ENCODE peak calls at places on chromosome 16, in five cellular contexts. U is A549, C is psoas muscle, D is Peyer's patch, F is endodermal cell. O is an unnamed sample.

GRCh38 chr16:20956319-20956718 is 55.7 kb downstream of the LYRM1 start:
- DNase-seq in U (no peak), C (no peak), D (no peak), F (no peak), O (no peak)

GRCh38 chr16:58170223-58170622 is 27.7 kb downstream of the CSNK2A2 start:
- DNase-seq in U (no peak), C (no peak), D (no peak), F (no peak), O (no peak)

GRCh38 chr16:61681124-61681523 is 355.1 kb downstream of the CDH8 start:
- DNase-seq in U (no peak), C (no peak), D (no peak), F (no peak), O (no peak)

GRCh38 chr16:10624527-10624926 is 44.1 kb upstream of the EMP2 start:
- DNase-seq in U (no peak), C (no peak), D (no peak), F (no peak), O (no peak)

GRCh38 chr16:85220125-85220839 is 108.0 kb upstream of the CIBAR2 start:
- DNase-seq in U (no peak), C (peak; percentile 84), D (peak; percentile 63), F (no peak), O (no peak)

GRCh38 chr16:30600929-30601328 is 9.3 kb downstream of the ZNF689 start:
- DNase-seq in U (no peak), C (no peak), D (no peak), F (no peak), O (no peak)

GRCh38 chr16:55478827-55479559 is at the start of gene MMP2:
- DNase-seq in U (no peak), C (peak; percentile 80), D (no peak), F (peak; percentile 93), O (peak; percentile 86)

GRCh38 chr16:28915181-28915580 is 9.9 kb downstream of the RABEP2 start:
- DNase-seq in U (peak; percentile 41), C (no peak), D (no peak), F (no peak), O (no peak)

GRCh38 chr16:12311309-12311708 is 334.8 kb downstream of the SNX29 start:
- DNase-seq in U (no peak), C (no peak), D (no peak), F (peak; percentile 87), O (no peak)

GRCh38 chr16:70687172-70687531 is 1.3 kb upstream of the MTSS2 start:
- DNase-seq in U (no peak), C (peak; percentile 32), D (no peak), F (no peak), O (no peak)

DNA sequence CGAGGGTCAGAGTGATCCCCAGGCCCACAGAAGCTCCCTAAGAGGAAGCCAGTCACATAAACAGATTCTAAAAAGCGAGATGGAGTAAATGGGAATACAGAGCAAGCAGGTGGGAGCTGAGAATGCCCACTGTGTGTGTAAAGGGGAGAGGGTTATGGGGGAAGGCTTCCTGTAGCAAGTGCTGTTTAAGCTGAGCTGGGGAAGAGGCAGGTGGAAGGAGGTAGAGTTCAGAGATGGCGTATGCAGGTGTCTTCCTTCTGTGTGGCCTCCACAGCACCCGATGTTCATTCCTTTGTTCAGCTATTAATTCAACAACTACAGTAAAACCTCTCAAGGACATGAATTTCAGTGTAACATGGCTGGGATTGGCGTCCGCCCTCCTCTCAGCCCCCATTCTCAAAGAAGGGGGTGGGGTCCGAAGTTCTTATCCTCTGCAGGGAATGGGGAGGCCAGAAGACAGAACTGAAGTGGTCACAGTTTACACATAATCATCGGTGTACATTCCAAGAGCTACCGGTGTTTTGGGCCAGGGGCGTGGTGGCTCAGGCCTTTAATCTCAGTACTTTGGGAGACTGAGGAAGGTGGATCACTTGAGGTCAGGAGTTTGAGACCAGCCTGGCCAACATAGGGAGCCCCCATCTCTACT is 1.8 kb downstream of the EEF2K start:
- DNase-seq in U (no peak), C (no peak), D (no peak), F (no peak), O (no peak)
- H3K4me1 ChIP-seq in U (peaks cover 12% of the 10 kb centered on the region), C (peaks cover 47% of the 10 kb centered on the region), D (no peaks in the 10 kb centered on the region), F (no peaks in the 10 kb centered on the region), O (peaks cover 41% of the 10 kb centered on the region)

GRCh38 chr16:2031081-2031577 is 4.4 kb downstream of the NHERF2 start:
- DNase-seq in U (no peak), C (peak; percentile 52), D (no peak), F (no peak), O (no peak)
- H3K4me3 ChIP-seq in U (no peak overlapping the region), C (peak overlapping the region; percentile 78), D (no peak overlapping the region), F (no peak overlapping the region), O (no peak overlapping the region)

DNA sequence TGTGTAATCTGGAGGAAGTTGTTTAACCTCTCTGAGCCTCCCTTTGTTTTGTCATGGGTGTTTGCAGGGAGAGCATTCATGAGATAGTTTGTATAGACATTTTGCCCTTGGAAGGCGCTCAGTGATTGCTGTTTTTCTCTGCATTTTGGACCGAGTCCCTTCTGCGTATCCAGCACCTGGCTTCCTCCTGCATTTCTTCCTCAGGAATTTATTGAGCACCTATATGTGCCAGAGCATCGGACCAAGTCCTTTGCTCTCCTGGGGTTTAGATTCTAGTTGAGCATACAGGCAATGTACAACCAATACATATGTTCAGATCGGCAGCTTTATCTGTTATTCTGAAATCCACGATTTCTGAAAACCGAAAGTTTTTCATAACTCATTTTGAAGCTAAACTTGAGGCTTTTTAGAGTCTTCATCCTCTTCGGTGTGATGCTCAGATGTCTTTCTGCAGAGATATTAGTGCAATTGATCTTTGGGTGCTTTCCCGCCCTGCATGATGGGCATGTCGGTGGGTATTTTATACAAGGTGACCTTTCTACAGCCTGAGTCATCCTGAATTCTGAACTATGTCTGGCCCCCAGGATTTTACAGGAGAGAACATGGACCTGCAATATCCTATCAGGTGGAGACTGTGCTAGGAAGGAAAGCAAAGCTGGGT is 4.1 kb downstream of the IL4R start:
- DNase-seq in U (no peak), C (no peak), D (no peak), F (no peak), O (peak; percentile 9)
- H3K4me1 ChIP-seq in U (peaks cover 42% of the 10 kb centered on the region), C (no peaks in the 10 kb centered on the region), D (peaks cover 8% of the 10 kb centered on the region), F (no peaks in the 10 kb centered on the region), O (peaks cover 84% of the 10 kb centered on the region)

GRCh38 chr16:78936060-78936459 is 664.5 kb downstream of the MAF start:
- DNase-seq in U (no peak), C (no peak), D (no peak), F (no peak), O (no peak)
- H3K4me3 ChIP-seq in U (no peak overlapping the region), C (no peak overlapping the region), D (no peak overlapping the region), F (no peak overlapping the region), O (no peak overlapping the region)

DNA sequence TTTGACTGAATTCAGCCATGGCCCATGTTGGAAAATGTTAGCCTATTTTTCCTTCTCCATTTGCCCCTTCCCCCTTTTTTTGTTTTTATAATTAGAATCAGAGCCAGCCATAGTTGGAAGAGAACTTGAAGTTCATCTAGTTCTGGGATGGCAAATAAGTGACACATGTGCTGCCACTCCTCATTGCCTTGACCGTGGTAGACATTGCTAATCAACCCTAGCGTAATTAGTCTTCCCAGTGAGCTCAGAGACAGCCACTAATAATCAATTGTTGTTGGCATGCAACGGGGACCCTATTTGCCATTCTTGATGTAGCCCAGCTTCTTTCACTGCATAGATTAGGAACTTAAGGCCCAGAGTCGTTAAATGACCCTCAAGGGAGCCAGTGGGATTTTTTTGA is 16.6 kb downstream of the CMIP start:
- DNase-seq in U (no peak), C (no peak), D (no peak), F (no peak), O (no peak)
- H3K4me1 ChIP-seq in U (peaks cover 89% of the 10 kb centered on the region), C (no peaks in the 10 kb centered on the region), D (peaks cover 11% of the 10 kb centered on the region), F (no peaks in the 10 kb centered on the region), O (no peaks in the 10 kb centered on the region)

GRCh38 chr16:15542261-15542660 is 100.7 kb downstream of the MARF1 start:
- DNase-seq in U (no peak), C (no peak), D (no peak), F (no peak), O (no peak)
- H3K4me3 ChIP-seq in U (no peak overlapping the region), C (no peak overlapping the region), D (no peak overlapping the region), F (peak overlapping the region; percentile 21), O (no peak overlapping the region)

DNA sequence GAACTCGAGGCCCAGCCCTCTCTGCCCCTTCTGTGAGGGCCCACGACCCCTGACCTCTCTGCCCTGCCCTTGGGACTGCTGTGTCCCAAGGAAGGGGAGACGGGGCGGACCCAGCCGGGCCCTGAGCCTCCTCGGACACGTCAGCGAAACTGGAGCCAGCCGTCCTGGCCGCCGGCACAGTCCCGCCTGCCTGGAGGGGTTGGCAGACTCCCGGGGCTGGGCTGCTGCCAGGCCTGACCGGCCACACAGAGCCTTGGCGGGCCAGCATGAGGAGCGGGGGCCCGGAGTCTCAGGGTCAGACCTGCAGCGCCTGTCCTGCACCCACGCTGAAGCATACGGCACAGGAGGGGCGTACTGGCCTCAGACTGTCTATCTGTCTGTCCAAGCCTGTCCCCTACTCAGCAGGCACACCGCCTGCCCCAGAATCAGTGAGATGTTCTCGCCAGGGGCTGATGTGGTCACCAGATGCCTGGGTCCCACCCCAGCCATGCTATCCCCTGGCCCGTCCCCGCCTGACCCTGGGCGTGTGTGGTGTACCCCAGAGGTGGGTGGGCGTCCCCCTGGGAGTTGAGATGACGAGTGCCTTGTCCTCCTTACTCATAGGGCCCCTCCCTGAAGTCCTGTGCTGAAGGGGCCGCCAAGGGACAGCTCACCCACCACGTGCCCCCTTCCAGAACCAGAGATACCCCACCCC is 4.6 kb downstream of the VASN start:
- DNase-seq in U (no peak), C (peak; percentile 93), D (no peak), F (no peak), O (peak; percentile 92)
- H3K4me1 ChIP-seq in U (peaks cover 73% of the 10 kb centered on the region), C (peaks cover 38% of the 10 kb centered on the region), D (peaks cover 7% of the 10 kb centered on the region), F (peaks cover 36% of the 10 kb centered on the region), O (peaks cover 93% of the 10 kb centered on the region)

O was measured in tibial artery.